ENCODE peak calls at places on chromosomes 12 and 14, in nine cellular contexts. One of them, this sample, is unnamed.

GRCh38 chr12:84131076-84131475 is 781.5 kb downstream of the SLC6A15 start:
- DNase-seq in transverse colon: no peak
- DNase-seq in CD8-positive, alpha-beta T cell: no peak
- DNase-seq in MM.1S: no peak
- DNase-seq in pancreas: no peak
- DNase-seq in lower lobe of right lung: no peak
- DNase-seq in GM23338: no peak
- DNase-seq in left ventricle myocardium inferior: no peak
- DNase-seq in ovary: no peak
- DNase-seq in this sample: no peak

GRCh38 chr14:34935552-34935951 is 47.2 kb upstream of the SRP54 start:
- DNase-seq in transverse colon: no peak
- DNase-seq in CD8-positive, alpha-beta T cell: no peak
- DNase-seq in MM.1S: no peak
- DNase-seq in pancreas: no peak
- DNase-seq in lower lobe of right lung: no peak
- DNase-seq in GM23338: no peak
- DNase-seq in left ventricle myocardium inferior: no peak
- DNase-seq in ovary: no peak
- DNase-seq in this sample: no peak

GRCh38 chr12:93317227-93317626 is 60.5 kb upstream of the NUDT4 start:
- DNase-seq in transverse colon: peak
- DNase-seq in CD8-positive, alpha-beta T cell: no peak
- DNase-seq in MM.1S: no peak
- DNase-seq in pancreas: no peak
- DNase-seq in lower lobe of right lung: no peak
- DNase-seq in GM23338: no peak
- DNase-seq in left ventricle myocardium inferior: no peak
- DNase-seq in ovary: no peak
- DNase-seq in this sample: no peak

GRCh38 chr12:12877789-12878455 is 13.4 kb upstream of the GPRC5A start:
- DNase-seq in transverse colon: peak
- DNase-seq in CD8-positive, alpha-beta T cell: no peak
- DNase-seq in MM.1S: no peak
- DNase-seq in pancreas: no peak
- DNase-seq in lower lobe of right lung: no peak
- DNase-seq in GM23338: no peak
- DNase-seq in left ventricle myocardium inferior: no peak
- DNase-seq in ovary: no peak
- DNase-seq in this sample: no peak

GRCh38 chr14:49621114-49621881 is 699 bp downstream of the MGAT2 start:
- DNase-seq in transverse colon: peak
- DNase-seq in CD8-positive, alpha-beta T cell: no peak
- DNase-seq in MM.1S: peak
- DNase-seq in pancreas: peak
- DNase-seq in lower lobe of right lung: peak
- DNase-seq in GM23338: peak
- DNase-seq in left ventricle myocardium inferior: peak
- DNase-seq in ovary: peak
- DNase-seq in this sample: peak

GRCh38 chr14:95288672-95289322 is 30.9 kb downstream of the CLMN start:
- DNase-seq in transverse colon: no peak
- DNase-seq in CD8-positive, alpha-beta T cell: no peak
- DNase-seq in MM.1S: no peak
- DNase-seq in pancreas: no peak
- DNase-seq in lower lobe of right lung: no peak
- DNase-seq in GM23338: no peak
- DNase-seq in left ventricle myocardium inferior: no peak
- DNase-seq in ovary: no peak
- DNase-seq in this sample: no peak

GRCh38 chr14:53044486-53044885 is 93.6 kb upstream of the FERMT2 start:
- DNase-seq in transverse colon: no peak
- DNase-seq in CD8-positive, alpha-beta T cell: no peak
- DNase-seq in MM.1S: no peak
- DNase-seq in pancreas: no peak
- DNase-seq in lower lobe of right lung: no peak
- DNase-seq in GM23338: no peak
- DNase-seq in left ventricle myocardium inferior: no peak
- DNase-seq in ovary: no peak
- DNase-seq in this sample: no peak

GRCh38 chr14:84017533-84017932 is 1512.4 kb upstream of the FLRT2 start:
- DNase-seq in transverse colon: no peak
- DNase-seq in CD8-positive, alpha-beta T cell: no peak
- DNase-seq in MM.1S: no peak
- DNase-seq in pancreas: peak
- DNase-seq in lower lobe of right lung: no peak
- DNase-seq in GM23338: no peak
- DNase-seq in left ventricle myocardium inferior: no peak
- DNase-seq in ovary: no peak
- DNase-seq in this sample: no peak

GRCh38 chr12:46830731-46831334 is 5.0 kb upstream of the SLC38A4 start:
- DNase-seq in transverse colon: peak
- DNase-seq in CD8-positive, alpha-beta T cell: no peak
- DNase-seq in MM.1S: no peak
- DNase-seq in pancreas: peak
- DNase-seq in lower lobe of right lung: no peak
- DNase-seq in GM23338: peak
- DNase-seq in left ventricle myocardium inferior: no peak
- DNase-seq in ovary: no peak
- DNase-seq in this sample: no peak

GRCh38 chr12:66036317-66036716 is 94.2 kb downstream of the LLPH start:
- DNase-seq in transverse colon: no peak
- DNase-seq in CD8-positive, alpha-beta T cell: no peak
- DNase-seq in MM.1S: no peak
- DNase-seq in pancreas: peak
- DNase-seq in lower lobe of right lung: no peak
- DNase-seq in GM23338: no peak
- DNase-seq in left ventricle myocardium inferior: peak
- DNase-seq in ovary: no peak
- DNase-seq in this sample: peak

GRCh38 chr14:72850360-72850759 is 43.5 kb downstream of the DPF3 start:
- DNase-seq in transverse colon: peak
- DNase-seq in CD8-positive, alpha-beta T cell: no peak
- DNase-seq in MM.1S: no peak
- DNase-seq in pancreas: no peak
- DNase-seq in lower lobe of right lung: no peak
- DNase-seq in GM23338: no peak
- DNase-seq in left ventricle myocardium inferior: no peak
- DNase-seq in ovary: no peak
- DNase-seq in this sample: no peak

GRCh38 chr14:20384886-20385285 is 28.4 kb downstream of the TEP1 start:
- DNase-seq in transverse colon: no peak
- DNase-seq in CD8-positive, alpha-beta T cell: no peak
- DNase-seq in MM.1S: no peak
- DNase-seq in pancreas: no peak
- DNase-seq in lower lobe of right lung: no peak
- DNase-seq in GM23338: no peak
- DNase-seq in left ventricle myocardium inferior: no peak
- DNase-seq in ovary: no peak
- DNase-seq in this sample: no peak

GRCh38 chr12:54016478-54016964 is 7.7 kb downstream of the HOXC8 start:
- DNase-seq in transverse colon: no peak
- DNase-seq in CD8-positive, alpha-beta T cell: no peak
- DNase-seq in MM.1S: no peak
- DNase-seq in pancreas: no peak
- DNase-seq in lower lobe of right lung: no peak
- DNase-seq in GM23338: no peak
- DNase-seq in left ventricle myocardium inferior: no peak
- DNase-seq in ovary: no peak
- DNase-seq in this sample: no peak

GRCh38 chr12:57270966-57271470 is 20.0 kb upstream of the STAC3 start:
- DNase-seq in transverse colon: no peak
- DNase-seq in CD8-positive, alpha-beta T cell: no peak
- DNase-seq in MM.1S: no peak
- DNase-seq in pancreas: no peak
- DNase-seq in lower lobe of right lung: no peak
- DNase-seq in GM23338: peak
- DNase-seq in left ventricle myocardium inferior: no peak
- DNase-seq in ovary: no peak
- DNase-seq in this sample: no peak
- TF ChIP-seq CTCF in transverse colon: no peak
- TF ChIP-seq CTCF in CD8-positive, alpha-beta T cell: no peak
- TF ChIP-seq CTCF in MM.1S: no peak
- TF ChIP-seq CTCF in pancreas: no peak
- TF ChIP-seq CTCF in lower lobe of right lung: no peak
- TF ChIP-seq CTCF in GM23338: peak
- TF ChIP-seq CTCF in left ventricle myocardium inferior: no peak
- TF ChIP-seq CTCF in ovary: no peak
- TF ChIP-seq CTCF in this sample: no peak

GRCh38 chr12:113105606-113106271 is 29.8 kb downstream of the RASAL1 start:
- DNase-seq in transverse colon: no peak
- DNase-seq in CD8-positive, alpha-beta T cell: no peak
- DNase-seq in MM.1S: no peak
- DNase-seq in pancreas: no peak
- DNase-seq in lower lobe of right lung: no peak
- DNase-seq in GM23338: no peak
- DNase-seq in left ventricle myocardium inferior: no peak
- DNase-seq in ovary: no peak
- DNase-seq in this sample: no peak

GRCh38 chr12:113109872-113110623 is 25.5 kb downstream of the RASAL1 start:
- DNase-seq in transverse colon: no peak
- DNase-seq in CD8-positive, alpha-beta T cell: peak
- DNase-seq in MM.1S: no peak
- DNase-seq in pancreas: no peak
- DNase-seq in lower lobe of right lung: no peak
- DNase-seq in GM23338: no peak
- DNase-seq in left ventricle myocardium inferior: no peak
- DNase-seq in ovary: no peak
- DNase-seq in this sample: no peak

GRCh38 chr12:113106361-113106760 is 29.2 kb downstream of the RASAL1 start:
- DNase-seq in transverse colon: no peak
- DNase-seq in CD8-positive, alpha-beta T cell: no peak
- DNase-seq in MM.1S: no peak
- DNase-seq in pancreas: no peak
- DNase-seq in lower lobe of right lung: no peak
- DNase-seq in GM23338: no peak
- DNase-seq in left ventricle myocardium inferior: no peak
- DNase-seq in ovary: no peak
- DNase-seq in this sample: no peak

GRCh38 chr12:113109360-113109759 is 26.2 kb downstream of the RASAL1 start:
- DNase-seq in transverse colon: no peak
- DNase-seq in CD8-positive, alpha-beta T cell: no peak
- DNase-seq in MM.1S: no peak
- DNase-seq in pancreas: no peak
- DNase-seq in lower lobe of right lung: no peak
- DNase-seq in GM23338: no peak
- DNase-seq in left ventricle myocardium inferior: no peak
- DNase-seq in ovary: no peak
- DNase-seq in this sample: no peak

GRCh38 chr12:113108308-113108707 is 27.3 kb downstream of the RASAL1 start:
- DNase-seq in transverse colon: no peak
- DNase-seq in CD8-positive, alpha-beta T cell: no peak
- DNase-seq in MM.1S: no peak
- DNase-seq in pancreas: no peak
- DNase-seq in lower lobe of right lung: no peak
- DNase-seq in GM23338: no peak
- DNase-seq in left ventricle myocardium inferior: no peak
- DNase-seq in ovary: no peak
- DNase-seq in this sample: no peak
- H3K27ac ChIP-seq in transverse colon: no peak
- H3K27ac ChIP-seq in CD8-positive, alpha-beta T cell: no peak
- H3K27ac ChIP-seq in MM.1S: no peak
- H3K27ac ChIP-seq in pancreas: no peak
- H3K27ac ChIP-seq in lower lobe of right lung: no peak
- H3K27ac ChIP-seq in GM23338: no peak
- H3K27ac ChIP-seq in left ventricle myocardium inferior: no peak
- H3K27ac ChIP-seq in ovary: no peak
- H3K27ac ChIP-seq in this sample: no peak

GRCh38 chr12:98856897-98857540 is 211.9 kb downstream of the APAF1 start:
- DNase-seq in transverse colon: no peak
- DNase-seq in CD8-positive, alpha-beta T cell: no peak
- DNase-seq in MM.1S: no peak
- DNase-seq in pancreas: no peak
- DNase-seq in lower lobe of right lung: no peak
- DNase-seq in GM23338: peak
- DNase-seq in left ventricle myocardium inferior: no peak
- DNase-seq in ovary: no peak
- DNase-seq in this sample: no peak

GRCh38 chr12:98864363-98864762 is 219.3 kb downstream of the APAF1 start:
- DNase-seq in transverse colon: no peak
- DNase-seq in CD8-positive, alpha-beta T cell: no peak
- DNase-seq in MM.1S: no peak
- DNase-seq in pancreas: no peak
- DNase-seq in lower lobe of right lung: no peak
- DNase-seq in GM23338: no peak
- DNase-seq in left ventricle myocardium inferior: no peak
- DNase-seq in ovary: no peak
- DNase-seq in this sample: no peak

GRCh38 chr12:98863167-98863566 is 218.1 kb downstream of the APAF1 start:
- DNase-seq in transverse colon: no peak
- DNase-seq in CD8-positive, alpha-beta T cell: no peak
- DNase-seq in MM.1S: no peak
- DNase-seq in pancreas: no peak
- DNase-seq in lower lobe of right lung: no peak
- DNase-seq in GM23338: peak
- DNase-seq in left ventricle myocardium inferior: no peak
- DNase-seq in ovary: no peak
- DNase-seq in this sample: no peak

GRCh38 chr12:98861232-98861631 is 216.1 kb downstream of the APAF1 start:
- DNase-seq in transverse colon: no peak
- DNase-seq in CD8-positive, alpha-beta T cell: no peak
- DNase-seq in MM.1S: no peak
- DNase-seq in pancreas: no peak
- DNase-seq in lower lobe of right lung: no peak
- DNase-seq in GM23338: peak
- DNase-seq in left ventricle myocardium inferior: no peak
- DNase-seq in ovary: no peak
- DNase-seq in this sample: no peak
- TF ChIP-seq CTCF in transverse colon: no peak
- TF ChIP-seq CTCF in CD8-positive, alpha-beta T cell: no peak
- TF ChIP-seq CTCF in MM.1S: no peak
- TF ChIP-seq CTCF in pancreas: no peak
- TF ChIP-seq CTCF in lower lobe of right lung: no peak
- TF ChIP-seq CTCF in GM23338: no peak
- TF ChIP-seq CTCF in left ventricle myocardium inferior: no peak
- TF ChIP-seq CTCF in ovary: no peak
- TF ChIP-seq CTCF in this sample: no peak

DNA sequence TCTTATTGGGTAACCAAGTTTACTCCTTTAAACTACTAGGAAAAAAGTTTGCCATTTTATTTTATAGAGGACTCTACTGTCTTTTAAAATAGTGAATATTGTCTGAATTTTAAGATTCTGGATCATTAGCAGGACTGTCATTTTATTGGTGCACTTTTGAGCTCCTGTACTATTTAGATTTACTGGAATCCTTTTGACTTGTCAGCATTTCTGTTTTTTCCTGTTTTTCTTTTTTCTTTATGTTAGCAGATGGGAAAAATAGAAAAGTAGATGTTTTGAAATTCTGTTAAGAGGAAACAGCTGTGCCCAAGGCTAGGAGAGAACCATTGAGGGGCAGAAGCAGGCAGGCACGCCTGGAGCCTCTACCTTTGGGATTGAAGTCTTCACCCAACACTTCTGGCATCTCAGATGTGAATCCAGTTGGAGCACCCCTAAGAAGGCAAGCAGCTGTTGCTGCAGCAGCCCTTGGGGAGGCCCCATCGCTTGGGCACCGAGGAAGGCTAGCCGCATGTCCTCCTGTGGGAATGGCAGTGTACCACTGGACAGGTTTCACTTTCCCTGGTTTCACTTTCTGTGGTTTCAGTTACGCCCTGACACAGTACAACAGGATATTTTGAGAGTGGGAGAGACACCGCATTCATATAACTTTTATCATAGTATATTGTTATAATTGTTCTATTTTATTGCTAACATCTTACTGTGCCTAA is 11.5 kb downstream of the RIMKLB start:
- DNase-seq in transverse colon: peak
- DNase-seq in CD8-positive, alpha-beta T cell: no peak
- DNase-seq in MM.1S: no peak
- DNase-seq in pancreas: no peak
- DNase-seq in lower lobe of right lung: no peak
- DNase-seq in GM23338: no peak
- DNase-seq in left ventricle myocardium inferior: no peak
- DNase-seq in ovary: no peak
- DNase-seq in this sample: no peak
- H3K27ac ChIP-seq in transverse colon: peak
- H3K27ac ChIP-seq in CD8-positive, alpha-beta T cell: no peak
- H3K27ac ChIP-seq in MM.1S: no peak
- H3K27ac ChIP-seq in pancreas: no peak
- H3K27ac ChIP-seq in lower lobe of right lung: peak
- H3K27ac ChIP-seq in GM23338: peak
- H3K27ac ChIP-seq in left ventricle myocardium inferior: peak
- H3K27ac ChIP-seq in ovary: peak
- H3K27ac ChIP-seq in this sample: peak